ENCODE peak calls at places on chromosome 1, in four cellular contexts. A is Peyer's patch, I is fibroblast of mammary gland, O is body of pancreas. T is an unnamed sample.

GRCh38 chr1:108893141-108893530 is 16.4 kb downstream of the GPSM2 start:
- DNase-seq in A (no peak), I (peak), O (no peak), T (no peak)

GRCh38 chr1:30718636-30719405 is 4.6 kb downstream of the MATN1 start:
- DNase-seq in I (peak), A (peak), O (peak), T (peak)

GRCh38 chr1:168443899-168444298 is 99.9 kb downstream of the XCL2 start:
- DNase-seq in O (no peak), I (no peak), A (no peak), T (no peak)

GRCh38 chr1:180548686-180549326 is 10.0 kb upstream of the OVAAL start:
- DNase-seq in A (no peak), O (no peak), I (no peak), T (no peak)

GRCh38 chr1:21497466-21498061 is 11.7 kb upstream of the ALPL start:
- DNase-seq in A (no peak), I (no peak), O (no peak), T (no peak)

GRCh38 chr1:54546651-54547348 is 1.2 kb upstream of the ACOT11 start:
- DNase-seq in O (no peak), I (no peak), A (peak), T (no peak)

GRCh38 chr1:170661646-170662411 is 2.1 kb upstream of the PRRX1 start:
- DNase-seq in O (no peak), I (peak), A (no peak), T (no peak)

GRCh38 chr1:156129687-156130577 is 15.4 kb downstream of the LMNA start:
- DNase-seq in A (peak), I (peak), O (peak), T (no peak)

GRCh38 chr1:66374148-66374547 is 159.8 kb upstream of the SGIP1 start:
- DNase-seq in A (no peak), O (no peak), I (peak), T (no peak)

GRCh38 chr1:100538935-100539835 is 1.2 kb downstream of the GPR88 start:
- DNase-seq in A (no peak), O (peak), I (no peak), T (no peak)

GRCh38 chr1:169115891-169116585 is 9.5 kb downstream of the ATP1B1 start:
- DNase-seq in A (peak), O (peak), I (no peak), T (no peak)

GRCh38 chr1:204150702-204151561 is 912 bp downstream of the ETNK2 start:
- DNase-seq in A (no peak), I (no peak), O (no peak), T (no peak)

GRCh38 chr1:180268556-180269044 is 38.5 kb downstream of the LHX4 start:
- DNase-seq in O (no peak), I (no peak), A (no peak), T (no peak)

GRCh38 chr1:78490861-78491310 is at the start of gene PTGFR:
- DNase-seq in A (no peak), I (peak), O (peak), T (no peak)

GRCh38 chr1:154863702-154864174 is 6.3 kb downstream of the KCNN3 start:
- DNase-seq in I (no peak), A (peak), O (peak), T (no peak)

GRCh38 chr1:210739627-210740026 is 394.3 kb downstream of the KCNH1 start:
- DNase-seq in O (no peak), I (no peak), A (no peak), T (no peak)

GRCh38 chr1:206048582-206048981 is 4.4 kb upstream of the RHEX start:
- DNase-seq in A (no peak), I (no peak), O (peak), T (no peak)

GRCh38 chr1:117171900-117172501 is 38.7 kb downstream of the VTCN1 start:
- DNase-seq in O (peak), I (peak), A (no peak), T (no peak)

GRCh38 chr1:27795601-27796000 is 22.6 kb downstream of the STX12 start:
- DNase-seq in I (no peak), A (no peak), O (no peak), T (no peak)

GRCh38 chr1:10617318-10617717 is 142.6 kb downstream of the PEX14 start:
- DNase-seq in I (no peak), O (no peak), A (no peak), T (no peak)

GRCh38 chr1:174023438-174023837 is 1.3 kb upstream of the RC3H1 start:
- DNase-seq in O (peak), A (no peak), I (no peak), T (peak)

GRCh38 chr1:46132529-46133180 is at the start of gene PIK3R3:
- DNase-seq in A (peak), O (peak), I (peak), T (peak)

GRCh38 chr1:159188375-159188788 is 16.3 kb upstream of the ACKR1 start:
- DNase-seq in A (peak), I (peak), O (peak), T (no peak)

GRCh38 chr1:160046494-160047115 is 14.8 kb upstream of the PIGM start:
- DNase-seq in A (no peak), I (peak), O (peak), T (no peak)

GRCh38 chr1:1197551-1198422 is 8.6 kb downstream of the TNFRSF18 start:
- DNase-seq in I (no peak), O (no peak), A (no peak), T (no peak)

GRCh38 chr1:224852901-224853568 is 76.4 kb upstream of the DNAH14 start:
- DNase-seq in A (no peak), I (peak), O (no peak), T (peak)

GRCh38 chr1:106290805-106291537 is 765.5 kb upstream of the PRMT6 start:
- DNase-seq in A (no peak), I (no peak), O (no peak), T (no peak)

GRCh38 chr1:247338723-247339270 is 7.1 kb upstream of the ZNF496 start:
- DNase-seq in I (no peak), A (no peak), O (no peak), T (no peak)

GRCh38 chr1:2240251-2241156 is 12.4 kb downstream of the SKI start:
- DNase-seq in I (peak), O (peak), A (no peak), T (no peak)
- H3K4me3 ChIP-seq in I (no peak), O (no peak), A (no peak), T (no peak)

GRCh38 chr1:3649342-3650247 is at the start of gene WRAP73:
- DNase-seq in O (peak), A (peak), I (peak), T (peak)
- TF ChIP-seq CTCF in O (no peak), A (no peak), I (no peak), T (peak)

GRCh38 chr1:242523282-242523967 is 1.1 kb downstream of the PLD5 start:
- DNase-seq in A (no peak), I (no peak), O (no peak), T (no peak)
- H3K4me3 ChIP-seq in A (peak), I (peak), O (no peak), T (no peak)

GRCh38 chr1:228064741-228065542 is 17.6 kb upstream of the ARF1 start:
- DNase-seq in O (no peak), A (peak), I (no peak), T (no peak)

GRCh38 chr1:228065543-228066347 is 16.8 kb upstream of the ARF1 start:
- DNase-seq in I (no peak), O (no peak), A (peak), T (no peak)

GRCh38 chr1:228068359-228068758 is 14.1 kb upstream of the ARF1 start:
- DNase-seq in A (no peak), O (no peak), I (no peak), T (no peak)

GRCh38 chr1:228066891-228067654 is 15.4 kb upstream of the ARF1 start:
- DNase-seq in I (no peak), O (no peak), A (no peak), T (no peak)

DNA sequence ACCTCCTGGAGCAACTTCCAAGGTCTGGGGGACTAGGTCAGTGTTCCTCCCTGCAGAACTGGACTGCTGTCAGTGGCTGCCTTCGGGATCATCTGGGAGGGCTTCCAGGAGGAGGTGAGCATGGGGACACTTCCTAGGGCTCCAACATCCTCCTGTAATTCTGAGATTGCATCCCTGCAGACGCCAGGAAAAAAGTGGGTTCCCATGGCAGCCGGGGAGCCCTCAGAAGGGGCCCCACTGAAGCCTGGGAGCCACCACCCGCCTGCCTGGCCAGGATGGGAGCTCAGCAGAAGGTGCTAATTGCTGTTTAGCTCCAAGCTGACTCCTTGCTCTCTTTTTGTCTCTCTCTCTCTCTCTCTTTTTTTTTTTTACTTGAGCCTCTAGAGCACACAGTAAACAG is 16.1 kb upstream of the ARF1 start:
- DNase-seq in A (no peak), O (no peak), I (no peak), T (no peak)
- TF ChIP-seq CTCF in A (no peak), O (no peak), I (no peak), T (no peak)

GRCh38 chr1:172141351-172142000 is 279.0 kb upstream of the C1orf105 start:
- DNase-seq in A (no peak), O (no peak), I (no peak), T (no peak)
- H3K4me3 ChIP-seq in A (peak), O (no peak), I (peak), T (no peak)

GRCh38 chr1:244210884-244211558 is 159.9 kb downstream of the ZBTB18 start:
- DNase-seq in I (peak), A (no peak), O (peak), T (no peak)
- TF ChIP-seq CTCF in I (peak), A (peak), O (peak), T (peak)

GRCh38 chr1:38804062-38804886 is 55.3 kb downstream of the RRAGC start:
- DNase-seq in I (no peak), A (no peak), O (no peak), T (no peak)
- H3K4me3 ChIP-seq in I (no peak), A (peak), O (no peak), T (peak)

GRCh38 chr1:145823565-145824498 is at the start of the genes POLR3C and RNF115:
- DNase-seq in I (peak), A (peak), O (peak), T (peak)
- TF ChIP-seq CTCF in I (no peak), A (no peak), O (no peak), T (no peak)

GRCh38 chr1:149845416-149845815 is 54.0 kb upstream of the BOLA1 start:
- DNase-seq in O (no peak), I (no peak), A (peak), T (no peak)
- H3K4me3 ChIP-seq in O (no peak), I (no peak), A (no peak), T (no peak)